ENCODE peak calls at places on chromosomes 7 and 10, in eight cellular contexts. One of them, this sample, is unnamed.

GRCh38 chr7:12640299-12641096 is 46.9 kb upstream of the ARL4A start:
- DNase-seq in activated T-cell treated with anti-CD3 and anti-CD28 coated beads, Interleukin-2, amount 50 U/mL, for 72 hours: no peak
- DNase-seq in small intestine: no peak
- DNase-seq in stimulated activated CD4-positive, alpha-beta T cell treated with anti-CD3 and anti-CD28 coated beads, Interleukin-4, amount 100 ng/mL, for 24 hours: no peak
- DNase-seq in RWPE1: no peak
- DNase-seq in HCEC 1CT: no peak
- DNase-seq in activated CD4-positive, alpha-beta T cell treated with anti-CD3 and anti-CD28 coated beads, Interleukin-2, amount 50 U/mL, for 48 hours: no peak
- DNase-seq in LHCN-M2: no peak
- DNase-seq in this sample: no peak

GRCh38 chr10:103923502-103923901 is 5.5 kb upstream of the STN1 start:
- DNase-seq in activated T-cell treated with anti-CD3 and anti-CD28 coated beads, Interleukin-2, amount 50 U/mL, for 72 hours: no peak
- DNase-seq in small intestine: no peak
- DNase-seq in stimulated activated CD4-positive, alpha-beta T cell treated with anti-CD3 and anti-CD28 coated beads, Interleukin-4, amount 100 ng/mL, for 24 hours: no peak
- DNase-seq in RWPE1: no peak
- DNase-seq in HCEC 1CT: no peak
- DNase-seq in activated CD4-positive, alpha-beta T cell treated with anti-CD3 and anti-CD28 coated beads, Interleukin-2, amount 50 U/mL, for 48 hours: no peak
- DNase-seq in LHCN-M2: no peak
- DNase-seq in this sample: peak

GRCh38 chr10:119933179-119933578 is 40.6 kb downstream of the SEC23IP start:
- DNase-seq in activated T-cell treated with anti-CD3 and anti-CD28 coated beads, Interleukin-2, amount 50 U/mL, for 72 hours: no peak
- DNase-seq in small intestine: no peak
- DNase-seq in stimulated activated CD4-positive, alpha-beta T cell treated with anti-CD3 and anti-CD28 coated beads, Interleukin-4, amount 100 ng/mL, for 24 hours: no peak
- DNase-seq in RWPE1: no peak
- DNase-seq in HCEC 1CT: peak
- DNase-seq in activated CD4-positive, alpha-beta T cell treated with anti-CD3 and anti-CD28 coated beads, Interleukin-2, amount 50 U/mL, for 48 hours: no peak
- DNase-seq in LHCN-M2: peak
- DNase-seq in this sample: peak

GRCh38 chr10:102421645-102422585 is 1.3 kb downstream of the FBXL15 start:
- DNase-seq in activated T-cell treated with anti-CD3 and anti-CD28 coated beads, Interleukin-2, amount 50 U/mL, for 72 hours: peak
- DNase-seq in small intestine: peak
- DNase-seq in stimulated activated CD4-positive, alpha-beta T cell treated with anti-CD3 and anti-CD28 coated beads, Interleukin-4, amount 100 ng/mL, for 24 hours: no peak
- DNase-seq in RWPE1: no peak
- DNase-seq in HCEC 1CT: peak
- DNase-seq in activated CD4-positive, alpha-beta T cell treated with anti-CD3 and anti-CD28 coated beads, Interleukin-2, amount 50 U/mL, for 48 hours: no peak
- DNase-seq in LHCN-M2: peak
- DNase-seq in this sample: peak

GRCh38 chr10:60905580-60905979 is 38.4 kb downstream of the RHOBTB1 start:
- DNase-seq in activated T-cell treated with anti-CD3 and anti-CD28 coated beads, Interleukin-2, amount 50 U/mL, for 72 hours: no peak
- DNase-seq in small intestine: no peak
- DNase-seq in stimulated activated CD4-positive, alpha-beta T cell treated with anti-CD3 and anti-CD28 coated beads, Interleukin-4, amount 100 ng/mL, for 24 hours: no peak
- DNase-seq in RWPE1: no peak
- DNase-seq in HCEC 1CT: no peak
- DNase-seq in activated CD4-positive, alpha-beta T cell treated with anti-CD3 and anti-CD28 coated beads, Interleukin-2, amount 50 U/mL, for 48 hours: no peak
- DNase-seq in LHCN-M2: no peak
- DNase-seq in this sample: no peak

GRCh38 chr7:141664450-141664849 is 37.5 kb downstream of the DENND11 start:
- DNase-seq in activated T-cell treated with anti-CD3 and anti-CD28 coated beads, Interleukin-2, amount 50 U/mL, for 72 hours: no peak
- DNase-seq in small intestine: peak
- DNase-seq in stimulated activated CD4-positive, alpha-beta T cell treated with anti-CD3 and anti-CD28 coated beads, Interleukin-4, amount 100 ng/mL, for 24 hours: no peak
- DNase-seq in RWPE1: no peak
- DNase-seq in HCEC 1CT: no peak
- DNase-seq in activated CD4-positive, alpha-beta T cell treated with anti-CD3 and anti-CD28 coated beads, Interleukin-2, amount 50 U/mL, for 48 hours: no peak
- DNase-seq in LHCN-M2: no peak
- DNase-seq in this sample: no peak

GRCh38 chr10:14775656-14776055 is 959 bp upstream of the FAM107B start:
- DNase-seq in activated T-cell treated with anti-CD3 and anti-CD28 coated beads, Interleukin-2, amount 50 U/mL, for 72 hours: no peak
- DNase-seq in small intestine: no peak
- DNase-seq in stimulated activated CD4-positive, alpha-beta T cell treated with anti-CD3 and anti-CD28 coated beads, Interleukin-4, amount 100 ng/mL, for 24 hours: no peak
- DNase-seq in RWPE1: no peak
- DNase-seq in HCEC 1CT: no peak
- DNase-seq in activated CD4-positive, alpha-beta T cell treated with anti-CD3 and anti-CD28 coated beads, Interleukin-2, amount 50 U/mL, for 48 hours: no peak
- DNase-seq in LHCN-M2: no peak
- DNase-seq in this sample: no peak

GRCh38 chr7:5596046-5596895 is 172.6 kb upstream of the TNRC18 start:
- DNase-seq in activated T-cell treated with anti-CD3 and anti-CD28 coated beads, Interleukin-2, amount 50 U/mL, for 72 hours: peak
- DNase-seq in small intestine: no peak
- DNase-seq in stimulated activated CD4-positive, alpha-beta T cell treated with anti-CD3 and anti-CD28 coated beads, Interleukin-4, amount 100 ng/mL, for 24 hours: peak
- DNase-seq in RWPE1: peak
- DNase-seq in HCEC 1CT: peak
- DNase-seq in activated CD4-positive, alpha-beta T cell treated with anti-CD3 and anti-CD28 coated beads, Interleukin-2, amount 50 U/mL, for 48 hours: peak
- DNase-seq in LHCN-M2: peak
- DNase-seq in this sample: peak

GRCh38 chr10:61987951-61988379 is 86.5 kb downstream of the ARID5B start:
- DNase-seq in activated T-cell treated with anti-CD3 and anti-CD28 coated beads, Interleukin-2, amount 50 U/mL, for 72 hours: peak
- DNase-seq in small intestine: peak
- DNase-seq in stimulated activated CD4-positive, alpha-beta T cell treated with anti-CD3 and anti-CD28 coated beads, Interleukin-4, amount 100 ng/mL, for 24 hours: peak
- DNase-seq in RWPE1: no peak
- DNase-seq in HCEC 1CT: no peak
- DNase-seq in activated CD4-positive, alpha-beta T cell treated with anti-CD3 and anti-CD28 coated beads, Interleukin-2, amount 50 U/mL, for 48 hours: no peak
- DNase-seq in LHCN-M2: peak
- DNase-seq in this sample: no peak

GRCh38 chr10:118405933-118406332 is 63.8 kb upstream of the FAM204A start:
- DNase-seq in activated T-cell treated with anti-CD3 and anti-CD28 coated beads, Interleukin-2, amount 50 U/mL, for 72 hours: no peak
- DNase-seq in small intestine: no peak
- DNase-seq in stimulated activated CD4-positive, alpha-beta T cell treated with anti-CD3 and anti-CD28 coated beads, Interleukin-4, amount 100 ng/mL, for 24 hours: no peak
- DNase-seq in RWPE1: no peak
- DNase-seq in HCEC 1CT: no peak
- DNase-seq in activated CD4-positive, alpha-beta T cell treated with anti-CD3 and anti-CD28 coated beads, Interleukin-2, amount 50 U/mL, for 48 hours: no peak
- DNase-seq in LHCN-M2: no peak
- DNase-seq in this sample: peak

GRCh38 chr10:109837384-109837783 is 85.9 kb downstream of the XPNPEP1 start:
- DNase-seq in activated T-cell treated with anti-CD3 and anti-CD28 coated beads, Interleukin-2, amount 50 U/mL, for 72 hours: no peak
- DNase-seq in small intestine: no peak
- DNase-seq in stimulated activated CD4-positive, alpha-beta T cell treated with anti-CD3 and anti-CD28 coated beads, Interleukin-4, amount 100 ng/mL, for 24 hours: no peak
- DNase-seq in RWPE1: no peak
- DNase-seq in HCEC 1CT: no peak
- DNase-seq in activated CD4-positive, alpha-beta T cell treated with anti-CD3 and anti-CD28 coated beads, Interleukin-2, amount 50 U/mL, for 48 hours: no peak
- DNase-seq in LHCN-M2: peak
- DNase-seq in this sample: no peak

GRCh38 chr7:40499718-40500117 is 364.9 kb downstream of the SUGCT start:
- DNase-seq in activated T-cell treated with anti-CD3 and anti-CD28 coated beads, Interleukin-2, amount 50 U/mL, for 72 hours: no peak
- DNase-seq in small intestine: no peak
- DNase-seq in stimulated activated CD4-positive, alpha-beta T cell treated with anti-CD3 and anti-CD28 coated beads, Interleukin-4, amount 100 ng/mL, for 24 hours: no peak
- DNase-seq in RWPE1: no peak
- DNase-seq in HCEC 1CT: no peak
- DNase-seq in activated CD4-positive, alpha-beta T cell treated with anti-CD3 and anti-CD28 coated beads, Interleukin-2, amount 50 U/mL, for 48 hours: no peak
- DNase-seq in LHCN-M2: peak
- DNase-seq in this sample: no peak

GRCh38 chr7:25860206-25860881 is 291.7 kb upstream of the NFE2L3 start:
- DNase-seq in activated T-cell treated with anti-CD3 and anti-CD28 coated beads, Interleukin-2, amount 50 U/mL, for 72 hours: peak
- DNase-seq in small intestine: no peak
- DNase-seq in stimulated activated CD4-positive, alpha-beta T cell treated with anti-CD3 and anti-CD28 coated beads, Interleukin-4, amount 100 ng/mL, for 24 hours: no peak
- DNase-seq in RWPE1: peak
- DNase-seq in HCEC 1CT: no peak
- DNase-seq in activated CD4-positive, alpha-beta T cell treated with anti-CD3 and anti-CD28 coated beads, Interleukin-2, amount 50 U/mL, for 48 hours: no peak
- DNase-seq in LHCN-M2: no peak
- DNase-seq in this sample: peak

GRCh38 chr10:6713716-6714115 is 133.6 kb upstream of the PRKCQ start:
- DNase-seq in activated T-cell treated with anti-CD3 and anti-CD28 coated beads, Interleukin-2, amount 50 U/mL, for 72 hours: no peak
- DNase-seq in small intestine: no peak
- DNase-seq in stimulated activated CD4-positive, alpha-beta T cell treated with anti-CD3 and anti-CD28 coated beads, Interleukin-4, amount 100 ng/mL, for 24 hours: no peak
- DNase-seq in RWPE1: no peak
- DNase-seq in HCEC 1CT: no peak
- DNase-seq in activated CD4-positive, alpha-beta T cell treated with anti-CD3 and anti-CD28 coated beads, Interleukin-2, amount 50 U/mL, for 48 hours: no peak
- DNase-seq in LHCN-M2: no peak
- DNase-seq in this sample: peak

GRCh38 chr10:25017247-25017590 is 807 bp downstream of the THNSL1 start:
- DNase-seq in activated T-cell treated with anti-CD3 and anti-CD28 coated beads, Interleukin-2, amount 50 U/mL, for 72 hours: peak
- DNase-seq in small intestine: no peak
- DNase-seq in stimulated activated CD4-positive, alpha-beta T cell treated with anti-CD3 and anti-CD28 coated beads, Interleukin-4, amount 100 ng/mL, for 24 hours: peak
- DNase-seq in RWPE1: peak
- DNase-seq in HCEC 1CT: no peak
- DNase-seq in activated CD4-positive, alpha-beta T cell treated with anti-CD3 and anti-CD28 coated beads, Interleukin-2, amount 50 U/mL, for 48 hours: peak
- DNase-seq in LHCN-M2: no peak
- DNase-seq in this sample: no peak

This sample was measured in mesendoderm.